ENCODE peak calls at places on chromosome X, in seven cellular contexts. A is NCI-H1048; K is H9; C is activated T-helper 1 cell treated with anti-CD3 and anti-CD28 coated beads, Interleukin-2, amount 50 U/mL, for 16 hours; P is mesenteric fat pad; F is AG10803; Q is activated CD4-positive, alpha-beta T cell treated with anti-CD3 and anti-CD28 coated beads for 24 hours. T is an unnamed sample.

GRCh38 chrX:71195959-71196727 is 26.9 kb upstream of the GJB1 start:
- DNase-seq in Q (no peak), K (peak; percentile 38), C (no peak), A (no peak), F (no peak), P (no peak), T (no peak)

GRCh38 chrX:53290441-53291041 is 9.2 kb upstream of the IQSEC2 start:
- DNase-seq in C (no peak), F (no peak), Q (no peak), P (peak; percentile 59), K (no peak), A (no peak), T (no peak)

GRCh38 chrX:72621619-72622485 is 49.2 kb upstream of the HDAC8 start:
- DNase-seq in K (no peak), Q (no peak), F (peak; percentile 3), C (no peak), P (no peak), A (no peak), T (no peak)

GRCh38 chrX:153411988-153412574 is 809 bp downstream of the ZFP92 start:
- DNase-seq in A (no peak), K (no peak), P (no peak), F (no peak), Q (no peak), C (no peak), T (no peak)

GRCh38 chrX:119617511-119618164 is 11.4 kb upstream of the NKRF start:
- DNase-seq in K (no peak), Q (no peak), F (no peak), P (no peak), A (no peak), C (no peak), T (no peak)

GRCh38 chrX:134460005-134460860 is at the start of gene HPRT1:
- DNase-seq in F (peak; percentile 73), Q (peak; percentile 53), P (peak; percentile 93), C (peak; percentile 64), A (no peak), K (peak; percentile 85), T (peak; percentile 82)

GRCh38 chrX:149825424-149825823 is 43.7 kb downstream of the MAGEA9 start:
- DNase-seq in Q (peak; percentile 45), F (no peak), P (no peak), A (no peak), K (peak; percentile 68), C (no peak), T (no peak)

GRCh38 chrX:43643201-43643600 is 12.9 kb upstream of the MAOA start:
- DNase-seq in C (no peak), P (no peak), F (no peak), K (no peak), Q (no peak), A (no peak), T (no peak)

GRCh38 chrX:99001286-99001685 is 1408.8 kb downstream of the PCDH19 start:
- DNase-seq in A (no peak), K (peak; percentile 28), P (no peak), Q (no peak), F (no peak), C (no peak), T (no peak)

GRCh38 chrX:104172788-104173187 is 6.5 kb downstream of the FAM199X start:
- DNase-seq in A (no peak), F (no peak), Q (no peak), P (no peak), C (no peak), K (no peak), T (no peak)

GRCh38 chrX:48957827-48958634 is 624 bp upstream of the OTUD5 start:
- DNase-seq in Q (peak; percentile 81), A (peak; percentile 80), F (peak; percentile 98), K (peak; percentile 97), C (peak; percentile 86), P (peak; percentile 97), T (peak; percentile 97)

GRCh38 chrX:40358994-40359393 is 221.8 kb upstream of the ATP6AP2 start:
- DNase-seq in K (no peak), P (no peak), A (no peak), C (no peak), F (no peak), Q (no peak), T (no peak)

GRCh38 chrX:141341341-141341740 is 99.0 kb upstream of the SPANXC start:
- DNase-seq in C (no peak), F (peak; percentile 63), Q (no peak), K (no peak), A (no peak), P (no peak), T (no peak)

GRCh38 chrX:15299945-15300851 is 15.2 kb downstream of the ASB11 start:
- DNase-seq in F (peak; percentile 17), Q (no peak), P (no peak), C (no peak), A (no peak), K (no peak), T (no peak)

GRCh38 chrX:153411255-153411987 is at the start of gene ZFP92:
- DNase-seq in P (no peak), K (no peak), F (peak; percentile 2), Q (peak; percentile 23), A (no peak), C (peak; percentile 17), T (no peak)

GRCh38 chrX:19725545-19726102 is 161.8 kb downstream of the SH3KBP1 start:
- DNase-seq in A (no peak), Q (no peak), K (no peak), C (no peak), F (peak; percentile 13), P (no peak), T (no peak)

GRCh38 chrX:37371578-37371981 is 22.4 kb downstream of the PRRG1 start:
- DNase-seq in P (no peak), F (peak; percentile 41), C (no peak), A (no peak), Q (no peak), K (no peak), T (no peak)

GRCh38 chrX:71944369-71944768 is 33.7 kb downstream of the NHSL2 start:
- DNase-seq in F (no peak), Q (no peak), A (no peak), C (no peak), P (no peak), K (no peak), T (no peak)

GRCh38 chrX:33840176-33840575 is 291.9 kb downstream of the FAM47A start:
- DNase-seq in A (no peak), Q (no peak), K (no peak), P (no peak), C (no peak), F (no peak), T (no peak)

GRCh38 chrX:81957900-81958545 is 756.1 kb downstream of the SH3BGRL start:
- DNase-seq in P (no peak), A (no peak), F (no peak), C (no peak), Q (no peak), K (no peak), T (no peak)

GRCh38 chrX:20913760-20914159 is 460.5 kb upstream of the CNKSR2 start:
- DNase-seq in A (no peak), C (no peak), F (no peak), P (no peak), K (peak; percentile 27), Q (no peak), T (no peak)

GRCh38 chrX:11728556-11728955 is 29.5 kb upstream of the MSL3 start:
- DNase-seq in Q (no peak), F (no peak), A (no peak), C (no peak), K (no peak), P (no peak), T (no peak)

GRCh38 chrX:46575991-46576392 is 2.4 kb downstream of the CHST7 start:
- DNase-seq in A (no peak), P (no peak), C (no peak), K (no peak), Q (no peak), F (peak; percentile 62), T (no peak)

GRCh38 chrX:55490974-55491373 is 1.3 kb upstream of the USP51 start:
- DNase-seq in C (no peak), P (no peak), Q (no peak), F (no peak), K (no peak), A (no peak), T (no peak)

GRCh38 chrX:21528076-21528475 is 130.1 kb downstream of the KLHL34 start:
- DNase-seq in F (peak; percentile 16), A (no peak), K (no peak), P (no peak), C (no peak), Q (no peak), T (no peak)

GRCh38 chrX:139475432-139475831 is 55.1 kb upstream of the F9 start:
- DNase-seq in A (no peak), K (no peak), C (no peak), P (no peak), Q (no peak), F (no peak), T (no peak)

GRCh38 chrX:106036716-106037115 is 1.8 kb downstream of the SERPINA7 start:
- DNase-seq in A (no peak), C (no peak), K (no peak), F (no peak), P (no peak), Q (no peak), T (no peak)

GRCh38 chrX:38561951-38562719 is 793 bp downstream of the TSPAN7 start:
- DNase-seq in F (no peak), C (no peak), Q (no peak), P (no peak), A (no peak), K (peak; percentile 44), T (no peak)

GRCh38 chrX:17500145-17500579 is 125.2 kb downstream of the NHS start:
- DNase-seq in A (no peak), Q (no peak), C (no peak), P (no peak), F (peak; percentile 74), K (no peak), T (no peak)

GRCh38 chrX:6371353-6371752 is 142.7 kb upstream of the NLGN4X start:
- DNase-seq in F (no peak), A (no peak), P (no peak), C (no peak), Q (no peak), K (no peak), T (no peak)

GRCh38 chrX:107601326-107601725 is 27.0 kb upstream of the PRPS1 start:
- DNase-seq in P (peak; percentile 81), K (no peak), C (no peak), Q (no peak), F (no peak), A (no peak), T (no peak)

GRCh38 chrX:107135076-107135964 is 16.7 kb upstream of the RBM41 start:
- DNase-seq in F (peak; percentile 33), P (no peak), K (no peak), Q (peak; percentile 6), C (no peak), A (no peak), T (no peak)

GRCh38 chrX:125198546-125198945 is 121.1 kb upstream of the TEX13C start:
- DNase-seq in Q (no peak), P (no peak), K (no peak), F (no peak), A (no peak), C (no peak), T (no peak)

GRCh38 chrX:111168314-111168713 is 72.3 kb downstream of the PAK3 start:
- DNase-seq in C (no peak), A (no peak), K (peak; percentile 29), F (peak; percentile 12), P (no peak), Q (no peak), T (no peak)

GRCh38 chrX:68833855-68834331 is 5.1 kb downstream of the EFNB1 start:
- DNase-seq in P (peak; percentile 39), C (no peak), K (peak; percentile 16), F (no peak), Q (no peak), A (no peak), T (peak; percentile 46)

GRCh38 chrX:31181377-31182038 is 109.7 kb upstream of the FTHL17 start:
- DNase-seq in P (no peak), F (no peak), C (no peak), Q (no peak), A (no peak), K (no peak), T (no peak)

GRCh38 chrX:134171661-134172587 is 65.1 kb upstream of the CCDC160 start:
- DNase-seq in A (no peak), Q (peak; percentile 13), F (no peak), K (peak; percentile 43), C (no peak), P (no peak), T (no peak)

GRCh38 chrX:31658360-31658759 is 586.5 kb upstream of the FTHL17 start:
- DNase-seq in K (no peak), P (no peak), Q (no peak), F (peak; percentile 33), A (no peak), C (no peak), T (no peak)

T was measured in ureter.